ENCODE peak calls at places on chromosomes 2 and 18, in four cellular contexts. I, T, X and K are unnamed samples.

GRCh38 chr2:194363295-194363694 is 1293.7 kb upstream of the SLC39A10 start:
- DNase-seq in I (no peak), T (no peak), X (no peak), K (no peak)

GRCh38 chr18:14925281-14925709 is 177.3 kb downstream of the ANKRD30B start:
- DNase-seq in I (no peak), T (no peak), X (no peak), K (no peak)

GRCh38 chr18:76565238-76566173 is 70.5 kb upstream of the ZNF516 start:
- DNase-seq in I (peak), T (no peak), X (peak), K (peak)

GRCh38 chr2:230473378-230473777 is 57.4 kb downstream of the SP100 start:
- DNase-seq in I (no peak), T (no peak), X (no peak), K (no peak)

GRCh38 chr2:231642631-231643493 is 50.2 kb downstream of the TEX44 start:
- DNase-seq in I (peak), T (peak), X (peak), K (no peak)

GRCh38 chr2:84057917-84058316 is 401.2 kb downstream of the SUCLG1 start:
- DNase-seq in I (peak), T (no peak), X (no peak), K (no peak)

GRCh38 chr2:217955881-217956493 is 46.8 kb downstream of the TNS1 start:
- DNase-seq in I (no peak), T (no peak), X (no peak), K (no peak)

GRCh38 chr18:56890632-56891031 is 239.5 kb downstream of the WDR7 start:
- DNase-seq in I (no peak), T (no peak), X (no peak), K (no peak)

GRCh38 chr2:240136671-240137292 is 677 bp upstream of the COPS9 start:
- DNase-seq in I (peak), T (no peak), X (no peak), K (no peak)

GRCh38 chr2:16666453-16666801 is 793 bp upstream of the CYRIA start:
- DNase-seq in I (no peak), T (no peak), X (peak), K (no peak)

DNA sequence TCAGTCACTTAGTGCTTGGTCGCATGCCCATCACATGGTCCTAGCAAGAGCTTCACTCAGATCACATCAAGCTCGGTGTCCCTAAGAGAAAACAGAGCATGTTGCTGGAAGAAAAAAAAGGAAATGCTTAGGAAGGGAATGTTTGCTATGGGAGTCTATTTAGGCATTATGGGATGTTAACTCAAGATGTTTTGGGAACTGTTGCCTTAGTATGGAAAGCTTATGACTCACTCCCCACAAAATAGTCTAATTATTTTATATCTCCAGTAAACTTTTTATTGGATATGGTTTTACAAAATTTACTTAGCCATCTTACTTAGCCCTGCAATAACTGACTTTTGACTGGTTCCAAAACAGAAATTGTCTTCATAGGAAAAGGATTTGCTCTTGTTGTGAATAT is 439.5 kb upstream of the ZEB2 start:
- DNase-seq in I (no peak), T (no peak), X (no peak), K (no peak)
- TF ChIP-seq CTCF in I (no peak), T (no peak), X (no peak), K (no peak)

GRCh38 chr2:109162999-109163398 is 34.0 kb downstream of the SH3RF3 start:
- DNase-seq in I (no peak), T (no peak), X (no peak), K (no peak)

GRCh38 chr2:109157563-109158105 is 28.6 kb downstream of the SH3RF3 start:
- DNase-seq in I (no peak), T (no peak), X (no peak), K (no peak)

GRCh38 chr2:109159096-109159495 is 30.1 kb downstream of the SH3RF3 start:
- DNase-seq in I (no peak), T (no peak), X (no peak), K (no peak)

GRCh38 chr2:109158237-109158636 is 29.2 kb downstream of the SH3RF3 start:
- DNase-seq in I (no peak), T (no peak), X (no peak), K (no peak)

DNA sequence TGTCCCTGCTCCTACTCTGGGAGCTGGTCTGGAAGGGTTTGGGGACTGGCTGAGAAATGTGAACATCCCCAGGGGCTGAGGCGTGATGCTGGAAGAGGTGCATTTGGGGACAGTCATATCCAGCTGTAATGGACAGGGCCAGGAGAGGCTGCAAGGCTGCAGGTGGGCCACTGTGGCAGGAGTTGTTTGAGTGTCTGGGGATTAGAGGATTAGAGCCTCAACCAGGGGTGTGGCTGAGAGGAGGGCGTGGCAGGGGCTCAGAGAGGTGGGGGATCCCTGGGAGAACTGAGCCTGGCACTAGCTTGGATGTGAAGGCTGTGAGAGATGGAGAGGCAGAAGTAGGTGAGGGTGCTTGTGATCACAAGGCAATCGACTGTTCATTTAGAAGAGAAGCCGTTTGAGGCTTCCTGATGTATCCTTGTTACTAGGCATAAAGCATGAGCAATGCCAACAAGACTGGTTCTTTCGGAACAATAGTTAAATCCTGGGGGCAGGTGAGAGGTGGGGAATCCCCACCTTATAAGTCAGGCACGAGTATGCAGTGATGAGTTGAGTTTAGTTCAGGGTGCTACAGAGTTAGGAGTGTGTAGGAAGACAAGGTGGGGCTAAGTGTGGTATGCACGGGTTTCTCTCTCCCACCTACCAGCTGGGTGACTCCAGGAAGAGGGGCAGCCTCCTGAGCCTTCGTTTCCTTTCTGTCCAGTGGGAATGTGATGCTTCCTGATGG is 31.9 kb downstream of the SH3RF3 start:
- DNase-seq in I (no peak), T (no peak), X (no peak), K (no peak)
- TF ChIP-seq USF1 in I (no peak), T (no peak), X (no peak), K (no peak)

GRCh38 chr2:234823196-234823876 is 128.5 kb upstream of the SH3BP4 start:
- DNase-seq in I (no peak), T (no peak), X (no peak), K (no peak)

GRCh38 chr2:234821946-234822470 is 129.8 kb upstream of the SH3BP4 start:
- DNase-seq in I (no peak), T (no peak), X (no peak), K (no peak)

GRCh38 chr2:234816491-234816890 is 135.3 kb upstream of the SH3BP4 start:
- DNase-seq in I (no peak), T (no peak), X (no peak), K (no peak)

GRCh38 chr2:234816056-234816455 is 135.8 kb upstream of the SH3BP4 start:
- DNase-seq in I (no peak), T (no peak), X (no peak), K (no peak)

DNA sequence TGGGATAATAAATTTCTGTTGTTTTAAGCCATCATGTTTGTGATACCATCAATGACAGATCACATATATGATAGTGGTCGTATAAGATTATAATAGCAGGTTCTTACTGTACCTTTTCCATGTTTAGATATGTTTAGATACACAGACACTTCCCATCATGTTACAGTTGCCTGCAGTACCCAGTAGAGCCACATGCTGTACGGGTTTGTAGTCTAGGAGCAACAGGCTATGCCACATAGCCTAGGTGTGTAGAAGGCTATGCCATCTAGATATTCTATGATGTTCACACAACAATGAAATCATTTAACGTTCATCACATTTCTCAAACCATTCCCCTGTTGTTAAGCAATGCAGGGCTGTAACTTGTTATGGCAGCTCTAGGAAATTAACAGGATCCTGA is 132.9 kb upstream of the SH3BP4 start:
- DNase-seq in I (no peak), T (no peak), X (no peak), K (no peak)
- TF ChIP-seq CTCF in I (no peak), T (no peak), X (no peak), K (peak)

GRCh38 chr2:156457523-156458228 is 21.5 kb downstream of the GPD2 start:
- DNase-seq in I (no peak), T (no peak), X (no peak), K (no peak)
- TF ChIP-seq USF1 in I (no peak), T (no peak), X (no peak), K (no peak)

DNA sequence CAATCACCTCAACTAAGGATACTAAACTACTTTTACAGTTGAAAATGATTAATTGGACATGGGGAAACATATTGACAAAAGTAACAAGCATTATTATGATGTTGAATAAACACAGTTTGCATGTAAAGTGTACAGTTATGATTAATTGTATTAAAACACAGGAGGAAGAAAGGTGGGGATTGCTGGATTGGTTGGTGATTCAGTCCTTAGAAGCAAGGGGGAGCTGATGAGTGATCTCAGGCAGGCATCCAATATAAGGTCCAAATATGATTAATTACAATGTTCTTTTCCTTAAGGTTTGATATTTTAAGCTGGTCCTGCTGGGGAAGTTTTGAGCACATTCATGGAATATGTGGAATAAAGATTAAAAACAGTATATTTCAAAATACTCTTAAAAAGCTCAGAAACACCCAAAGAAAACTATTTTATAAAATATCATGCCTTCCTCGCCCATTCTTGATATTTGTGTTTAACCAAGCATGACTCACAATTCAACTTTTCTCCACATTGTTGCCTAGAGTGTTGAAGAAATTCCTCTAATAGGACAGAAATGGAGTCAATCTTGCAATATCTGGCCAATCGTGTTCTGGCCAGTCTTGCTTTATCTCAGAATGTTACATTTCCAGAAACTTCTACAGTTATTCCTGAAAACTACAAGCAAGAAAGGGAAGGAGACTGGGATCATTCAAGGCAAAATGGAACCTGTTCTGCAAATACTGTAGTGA is 268.2 kb downstream of the RPIA start:
- DNase-seq in I (no peak), T (no peak), X (no peak), K (no peak)
- TF ChIP-seq CTCF in I (peak), T (no peak), X (no peak), K (peak)

GRCh38 chr2:232798156-232798555 is 21.8 kb upstream of the KCNJ13 start:
- DNase-seq in I (no peak), T (no peak), X (no peak), K (no peak)

GRCh38 chr2:232793271-232793670 is 16.9 kb upstream of the KCNJ13 start:
- DNase-seq in I (no peak), T (no peak), X (no peak), K (no peak)

GRCh38 chr2:232795920-232796319 is 19.6 kb upstream of the KCNJ13 start:
- DNase-seq in I (no peak), T (no peak), X (no peak), K (no peak)

GRCh38 chr2:232791518-232791917 is 15.2 kb upstream of the KCNJ13 start:
- DNase-seq in I (no peak), T (no peak), X (no peak), K (no peak)

DNA sequence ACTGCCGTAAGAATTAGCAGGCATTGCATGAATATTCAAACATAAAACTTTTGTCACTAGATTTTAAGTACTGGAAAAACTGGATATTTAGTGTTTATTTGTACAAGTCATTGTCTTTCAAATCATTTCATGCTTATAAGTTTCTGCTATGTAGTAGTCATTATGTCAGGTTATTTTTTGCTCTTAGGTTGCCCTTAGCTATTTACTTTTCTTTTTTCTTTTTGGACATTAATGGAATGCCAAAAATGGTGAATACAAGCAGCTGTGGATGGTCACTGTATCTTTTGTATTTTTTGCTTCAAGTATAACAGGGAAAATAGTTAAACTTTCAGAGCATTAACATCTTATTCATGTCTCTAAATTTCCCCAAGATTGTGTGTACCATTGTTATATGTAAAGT is 18.6 kb upstream of the KCNJ13 start:
- DNase-seq in I (no peak), T (no peak), X (no peak), K (no peak)
- TF ChIP-seq USF1 in I (no peak), T (no peak), X (no peak), K (no peak)

DNA sequence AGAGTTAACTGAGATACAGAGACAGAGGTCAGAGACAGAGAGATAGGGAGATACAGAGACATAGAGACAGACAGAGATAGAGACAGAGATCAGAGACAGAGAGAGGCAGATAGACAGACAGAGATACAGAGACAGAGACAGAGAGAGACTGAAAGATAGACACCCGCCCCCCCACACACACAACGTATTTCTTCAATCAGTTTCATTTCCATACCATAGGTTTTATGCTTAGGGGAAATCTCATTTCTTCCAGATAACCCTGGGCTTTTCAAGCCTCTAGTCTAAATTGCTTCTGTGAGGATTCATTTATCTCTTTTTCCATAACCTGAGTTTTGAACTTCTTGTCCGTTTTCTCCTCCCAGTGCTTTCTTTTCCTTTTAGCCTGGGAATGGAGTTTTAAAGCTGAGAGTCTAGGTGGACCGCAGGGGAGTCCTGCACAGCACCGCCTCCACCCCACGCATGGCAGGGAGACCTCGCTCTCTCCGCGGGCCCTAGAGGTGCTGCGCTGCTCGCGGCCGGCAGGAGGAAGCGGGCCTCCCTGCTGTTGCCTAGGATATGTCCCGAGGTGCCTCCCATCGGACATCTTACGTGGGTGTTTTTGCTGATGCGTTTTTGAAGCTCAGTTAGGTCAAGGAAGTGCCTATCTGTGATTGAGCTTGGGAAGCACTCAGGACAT is 94.7 kb downstream of the CD8B2 start:
- DNase-seq in I (peak), T (no peak), X (peak), K (peak)
- TF ChIP-seq CTCF in I (no peak), T (no peak), X (no peak), K (no peak)